ENCODE peak calls at places on chromosomes 2 and 18, in four cellular contexts. T, X, D and L are unnamed samples.

GRCh38 chr2:96568094-96568493 is 31.5 kb downstream of the ARID5A start:
- DNase-seq in T (no peak), X (no peak), D (no peak), L (no peak)

GRCh38 chr2:71156531-71156930 is 26.1 kb downstream of the MPHOSPH10 start:
- DNase-seq in T (no peak), X (no peak), D (no peak), L (no peak)

GRCh38 chr2:188582206-188582605 is 290.5 kb downstream of the GULP1 start:
- DNase-seq in T (no peak), X (no peak), D (no peak), L (no peak)

GRCh38 chr2:191026377-191026776 is 12.4 kb upstream of the STAT1 start:
- DNase-seq in T (no peak), X (no peak), D (no peak), L (no peak)

GRCh38 chr18:23618862-23619387 is 32.6 kb upstream of the NPC1 start:
- DNase-seq in T (no peak), X (no peak), D (no peak), L (peak)

GRCh38 chr18:12393998-12394397 is 13.7 kb upstream of the PRELID3A start:
- DNase-seq in T (peak), X (no peak), D (no peak), L (peak)

GRCh38 chr2:199749571-199749970 is 101.4 kb downstream of the FTCDNL1 start:
- DNase-seq in T (no peak), X (no peak), D (no peak), L (no peak)

GRCh38 chr2:132403176-132403575 is 13.4 kb upstream of the GPR39 start:
- DNase-seq in T (no peak), X (no peak), D (no peak), L (no peak)

GRCh38 chr2:52342458-52342857 is 1310.5 kb upstream of the NRXN1 start:
- DNase-seq in T (no peak), X (no peak), D (no peak), L (no peak)

GRCh38 chr18:23422751-23423418 is 30.2 kb upstream of the RIOK3 start:
- DNase-seq in T (peak), X (peak), D (no peak), L (peak)

GRCh38 chr2:47534179-47534919 is 131.4 kb downstream of the MSH2 start:
- DNase-seq in T (peak), X (no peak), D (no peak), L (no peak)

GRCh38 chr18:76479351-76480238 is 15.4 kb downstream of the ZNF516 start:
- DNase-seq in T (no peak), X (no peak), D (no peak), L (no peak)

GRCh38 chr2:159591221-159591620 is 25.1 kb downstream of the BAZ2B start:
- DNase-seq in T (peak), X (no peak), D (no peak), L (no peak)

GRCh38 chr2:159592446-159592845 is 23.9 kb downstream of the BAZ2B start:
- DNase-seq in T (peak), X (no peak), D (no peak), L (no peak)

GRCh38 chr2:159600752-159601151 is 15.6 kb downstream of the BAZ2B start:
- DNase-seq in T (no peak), X (peak), D (no peak), L (peak)

GRCh38 chr2:159595410-159596046 is 20.8 kb downstream of the BAZ2B start:
- DNase-seq in T (no peak), X (no peak), D (no peak), L (no peak)
- TF ChIP-seq TCF7L2 in T (no peak), X (no peak), D (no peak), L (no peak)

GRCh38 chr2:233820766-233821105 is 33.6 kb downstream of the HJURP start:
- DNase-seq in T (no peak), X (no peak), D (no peak), L (no peak)
- TF ChIP-seq TCF7L2 in T (no peak), X (no peak), D (no peak), L (no peak)

GRCh38 chr2:145543155-145543554 is 1023.2 kb upstream of the ZEB2 start:
- DNase-seq in T (no peak), X (no peak), D (no peak), L (no peak)
- TF ChIP-seq TCF7L2 in T (no peak), X (no peak), D (no peak), L (no peak)

GRCh38 chr2:66305714-66306113 is 129.2 kb upstream of the MEIS1 start:
- DNase-seq in T (no peak), X (no peak), D (no peak), L (no peak)
- TF ChIP-seq TCF7L2 in T (no peak), X (no peak), D (no peak), L (no peak)

GRCh38 chr2:238167761-238168160 is 9.0 kb downstream of the ERFE start:
- DNase-seq in T (peak), X (no peak), D (no peak), L (no peak)

GRCh38 chr2:238166391-238167343 is 7.9 kb downstream of the ERFE start:
- DNase-seq in T (no peak), X (no peak), D (no peak), L (no peak)

GRCh38 chr2:238168196-238168815 is 9.5 kb downstream of the ERFE start:
- DNase-seq in T (peak), X (no peak), D (no peak), L (no peak)

GRCh38 chr2:238169021-238169707 is 10.4 kb downstream of the ERFE start:
- DNase-seq in T (peak), X (no peak), D (peak), L (no peak)

GRCh38 chr2:238167344-238167715 is 8.6 kb downstream of the ERFE start:
- DNase-seq in T (no peak), X (no peak), D (no peak), L (no peak)
- TF ChIP-seq TCF7L2 in T (no peak), X (no peak), D (no peak), L (no peak)

GRCh38 chr2:208033701-208034502 is 8.6 kb upstream of the PLEKHM3 start:
- DNase-seq in T (peak), X (peak), D (no peak), L (peak)
- TF ChIP-seq TCF7L2 in T (no peak), X (no peak), D (no peak), L (no peak)

GRCh38 chr2:203989536-203989935 is 53.0 kb downstream of the ICOS start:
- DNase-seq in T (no peak), X (no peak), D (no peak), L (no peak)
- TF ChIP-seq TCF7L2 in T (no peak), X (no peak), D (no peak), L (no peak)

GRCh38 chr2:23673830-23674679 is 252.9 kb downstream of the ATAD2B start:
- DNase-seq in T (peak), X (no peak), D (no peak), L (peak)
- TF ChIP-seq TCF7L2 in T (no peak), X (no peak), D (no peak), L (no peak)